ENCODE peak calls at places on chromosomes 5 and 9, in five cellular contexts. F is HT-29; G is activated CD4-positive, alpha-beta T cell treated with anti-CD3 and anti-CD28 coated beads, Interleukin-2, amount 10 ng/mL, durations not matched to agents 7 days and 5 days; K is aorta; P is activated T-helper 1 cell treated with Interleukin-2 at 50 U/mL for 16 hours. J is an unnamed sample.

GRCh38 chr5:137282216-137282615 is 216.9 kb downstream of the SPOCK1 start:
- DNase-seq in F (no peak), G (no peak), K (no peak), P (no peak), J (no peak)

GRCh38 chr5:80192507-80193241 is 63.2 kb downstream of the SERINC5 start:
- DNase-seq in F (no peak), G (peak), K (no peak), P (no peak), J (no peak)

GRCh38 chr5:160009591-160009989 is 651 bp downstream of the TTC1 start:
- DNase-seq in F (no peak), G (peak), K (no peak), P (no peak), J (no peak)

GRCh38 chr9:3215658-3216057 is 310.1 kb downstream of the RFX3 start:
- DNase-seq in F (no peak), G (no peak), K (no peak), P (no peak), J (no peak)

GRCh38 chr5:143933434-143933833 is 121.5 kb downstream of the HMHB1 start:
- DNase-seq in F (no peak), G (no peak), K (no peak), P (no peak), J (no peak)

GRCh38 chr9:75455444-75455921 is 367.2 kb downstream of the OSTF1 start:
- DNase-seq in F (no peak), G (no peak), K (no peak), P (no peak), J (no peak)

GRCh38 chr9:4152876-4153275 is 147.0 kb downstream of the GLIS3 start:
- DNase-seq in F (no peak), G (no peak), K (no peak), P (no peak), J (no peak)

GRCh38 chr9:16272766-16273165 is 597.7 kb downstream of the BNC2 start:
- DNase-seq in F (no peak), G (no peak), K (no peak), P (no peak), J (peak)

GRCh38 chr5:51990661-51991180 is 607.5 kb downstream of the ISL1 start:
- DNase-seq in F (no peak), G (no peak), K (no peak), P (no peak), J (no peak)

GRCh38 chr5:9630251-9630650 is at the start of gene TAS2R1:
- DNase-seq in F (no peak), G (no peak), K (no peak), P (no peak), J (no peak)

GRCh38 chr5:50694027-50694590 is 27.7 kb downstream of the PARP8 start:
- DNase-seq in F (no peak), G (no peak), K (no peak), P (no peak), J (no peak)

GRCh38 chr9:86259557-86259956 is at the start of gene C9orf153:
- DNase-seq in F (no peak), G (no peak), K (no peak), P (no peak), J (no peak)

GRCh38 chr5:180049357-180049673 is 22.2 kb downstream of the RNF130 start:
- DNase-seq in F (no peak), G (no peak), K (no peak), P (no peak), J (no peak)

GRCh38 chr5:68333649-68334549 is 118.3 kb downstream of the PIK3R1 start:
- DNase-seq in F (peak), G (no peak), K (no peak), P (no peak), J (no peak)

GRCh38 chr5:120415985-120416384 is 48.1 kb upstream of the PRR16 start:
- DNase-seq in F (no peak), G (no peak), K (no peak), P (no peak), J (no peak)

GRCh38 chr5:37777472-37778135 is 62.2 kb downstream of the GDNF start:
- DNase-seq in F (no peak), G (no peak), K (no peak), P (no peak), J (no peak)

GRCh38 chr5:107263387-107264003 is 407.2 kb downstream of the EFNA5 start:
- DNase-seq in F (no peak), G (peak), K (no peak), P (no peak), J (no peak)

GRCh38 chr9:71303351-71303750 is 181.9 kb upstream of the TRPM3 start:
- DNase-seq in F (no peak), G (no peak), K (no peak), P (no peak), J (no peak)

GRCh38 chr5:110376281-110376916 is 350.1 kb downstream of the TMEM232 start:
- DNase-seq in F (no peak), G (no peak), K (no peak), P (no peak), J (no peak)

GRCh38 chr9:32579706-32580331 is 6.9 kb upstream of the NDUFB6 start:
- DNase-seq in F (peak), G (peak), K (peak), P (peak), J (peak)

GRCh38 chr9:135480071-135480941 is 724 bp downstream of the PPP1R26 start:
- DNase-seq in F (peak), G (no peak), K (no peak), P (no peak), J (no peak)

GRCh38 chr9:114218264-114219120 is 63.2 kb downstream of the COL27A1 start:
- DNase-seq in F (no peak), G (no peak), K (no peak), P (no peak), J (no peak)

GRCh38 chr5:73674669-73675004 is 48.6 kb downstream of the ARHGEF28 start:
- DNase-seq in F (no peak), G (no peak), K (no peak), P (no peak), J (no peak)

GRCh38 chr5:149406203-149406978 is 27.3 kb upstream of the IL17B start:
- DNase-seq in F (no peak), G (no peak), K (peak), P (no peak), J (peak)

GRCh38 chr9:111949919-111950318 is 53.3 kb downstream of the UGCG start:
- DNase-seq in F (no peak), G (no peak), K (no peak), P (no peak), J (no peak)

GRCh38 chr9:131773911-131774379 is 34.1 kb upstream of the RAPGEF1 start:
- DNase-seq in F (peak), G (peak), K (peak), P (no peak), J (peak)

GRCh38 chr9:37551468-37551867 is 24.7 kb downstream of the FBXO10 start:
- DNase-seq in F (no peak), G (no peak), K (no peak), P (no peak), J (no peak)

GRCh38 chr5:106730912-106731311 is 939.8 kb downstream of the EFNA5 start:
- DNase-seq in F (no peak), G (no peak), K (no peak), P (no peak), J (no peak)

GRCh38 chr9:35645736-35646582 is 4.8 kb downstream of the SIT1 start:
- DNase-seq in F (peak), G (no peak), K (peak), P (no peak), J (peak)

GRCh38 chr9:3437031-3437430 is 88.8 kb downstream of the RFX3 start:
- DNase-seq in F (no peak), G (no peak), K (no peak), P (no peak), J (no peak)

GRCh38 chr9:82255533-82255932 is 267.0 kb downstream of the SPATA31D1 start:
- DNase-seq in F (no peak), G (no peak), K (no peak), P (no peak), J (no peak)

GRCh38 chr9:133352635-133353340 is 3.5 kb downstream of the SURF1 start:
- DNase-seq in F (no peak), G (no peak), K (no peak), P (no peak), J (no peak)

GRCh38 chr5:90055831-90056328 is 353.7 kb downstream of the CETN3 start:
- DNase-seq in F (no peak), G (no peak), K (no peak), P (no peak), J (no peak)

GRCh38 chr5:147835386-147835798 is 3.9 kb upstream of the SPINK1 start:
- DNase-seq in F (peak), G (no peak), K (no peak), P (no peak), J (no peak)

GRCh38 chr5:14296533-14297331 is 153.6 kb downstream of the TRIO start:
- DNase-seq in F (no peak), G (no peak), K (no peak), P (no peak), J (no peak)

GRCh38 chr5:37724395-37725125 is 115.3 kb downstream of the GDNF start:
- DNase-seq in F (no peak), G (no peak), K (no peak), P (no peak), J (no peak)